ENCODE peak calls at places on chromosomes 11 and 22, in five cellular contexts. One of them, this sample, is unnamed.
A peak's percentile ranks its signal among the peaks of the same experiment; 100 is the strongest.

GRCh38 chr22:45421349-45422057 is 8.0 kb downstream of the RIBC2 start:
- DNase-seq in K562: no peak
- DNase-seq in HCT116: no peak
- DNase-seq in HepG2: no peak
- DNase-seq in GM12878: no peak
- DNase-seq in this sample: no peak

GRCh38 chr11:124872280-124872679 is 7.0 kb downstream of the ROBO3 start:
- DNase-seq in K562: no peak
- DNase-seq in HCT116: no peak
- DNase-seq in HepG2: no peak
- DNase-seq in GM12878: no peak
- DNase-seq in this sample: no peak

GRCh38 chr22:19103881-19104821 is 18.1 kb downstream of the DGCR2 start:
- DNase-seq in K562: no peak
- DNase-seq in HCT116: no peak
- DNase-seq in HepG2: no peak
- DNase-seq in GM12878: no peak
- DNase-seq in this sample: no peak

GRCh38 chr11:74453373-74453975 is 13.9 kb downstream of the KCNE3 start:
- DNase-seq in K562: peak; percentile 82
- DNase-seq in HCT116: peak; percentile 65
- DNase-seq in HepG2: peak; percentile 48
- DNase-seq in GM12878: peak; percentile 9
- DNase-seq in this sample: peak; percentile 79

GRCh38 chr11:27058456-27058855 is 17.8 kb downstream of the BBOX1 start:
- DNase-seq in K562: no peak
- DNase-seq in HCT116: no peak
- DNase-seq in HepG2: no peak
- DNase-seq in GM12878: no peak
- DNase-seq in this sample: no peak

GRCh38 chr11:60972182-60973030 is 926 bp downstream of the CD6 start:
- DNase-seq in K562: no peak
- DNase-seq in HCT116: no peak
- DNase-seq in HepG2: no peak
- DNase-seq in GM12878: no peak
- DNase-seq in this sample: no peak

GRCh38 chr11:123302751-123303195 is 107.7 kb upstream of the CLMP start:
- DNase-seq in K562: no peak
- DNase-seq in HCT116: no peak
- DNase-seq in HepG2: no peak
- DNase-seq in GM12878: peak; percentile 79
- DNase-seq in this sample: no peak

GRCh38 chr11:119380816-119381185 is 689 bp downstream of the USP2 start:
- DNase-seq in K562: peak; percentile 57
- DNase-seq in HCT116: no peak
- DNase-seq in HepG2: peak; percentile 47
- DNase-seq in GM12878: no peak
- DNase-seq in this sample: no peak

GRCh38 chr11:33643167-33643817 is 57.3 kb downstream of the C11orf91 start:
- DNase-seq in K562: no peak
- DNase-seq in HCT116: no peak
- DNase-seq in HepG2: no peak
- DNase-seq in GM12878: no peak
- DNase-seq in this sample: no peak

GRCh38 chr11:8011981-8012444 is 24.9 kb downstream of the EIF3F start:
- DNase-seq in K562: no peak
- DNase-seq in HCT116: no peak
- DNase-seq in HepG2: no peak
- DNase-seq in GM12878: no peak
- DNase-seq in this sample: no peak

GRCh38 chr11:115111066-115111465 is 393.1 kb downstream of the CADM1 start:
- DNase-seq in K562: no peak
- DNase-seq in HCT116: no peak
- DNase-seq in HepG2: no peak
- DNase-seq in GM12878: no peak
- DNase-seq in this sample: no peak

GRCh38 chr11:26319906-26320305 is 12.0 kb upstream of the ANO3 start:
- DNase-seq in K562: no peak
- DNase-seq in HCT116: no peak
- DNase-seq in HepG2: no peak
- DNase-seq in GM12878: no peak
- DNase-seq in this sample: no peak

GRCh38 chr11:33976351-33977199 is 75.0 kb upstream of the CAPRIN1 start:
- DNase-seq in K562: no peak
- DNase-seq in HCT116: no peak
- DNase-seq in HepG2: no peak
- DNase-seq in GM12878: no peak
- DNase-seq in this sample: no peak

GRCh38 chr22:38973289-38974169 is 8.6 kb upstream of the APOBEC3B start:
- DNase-seq in K562: peak; percentile 61
- DNase-seq in HCT116: no peak
- DNase-seq in HepG2: peak; percentile 42
- DNase-seq in GM12878: no peak
- DNase-seq in this sample: peak; percentile 41

GRCh38 chr11:59204736-59205135 is 8.0 kb downstream of the MPEG1 start:
- DNase-seq in K562: no peak
- DNase-seq in HCT116: no peak
- DNase-seq in HepG2: no peak
- DNase-seq in GM12878: no peak
- DNase-seq in this sample: no peak

GRCh38 chr22:43275545-43275981 is 67.6 kb downstream of the SCUBE1 start:
- DNase-seq in K562: peak; percentile 63
- DNase-seq in HCT116: peak; percentile 56
- DNase-seq in HepG2: peak; percentile 41
- DNase-seq in GM12878: no peak
- DNase-seq in this sample: no peak

GRCh38 chr22:17120281-17120680 is 879 bp downstream of the TMEM121B start:
- DNase-seq in K562: peak; percentile 74
- DNase-seq in HCT116: no peak
- DNase-seq in HepG2: no peak
- DNase-seq in GM12878: no peak
- DNase-seq in this sample: peak; percentile 27

GRCh38 chr11:107006076-107006833 is 12.0 kb downstream of the GUCY1A2 start:
- DNase-seq in K562: no peak
- DNase-seq in HCT116: no peak
- DNase-seq in HepG2: no peak
- DNase-seq in GM12878: no peak
- DNase-seq in this sample: no peak

GRCh38 chr22:28920757-28921584 is 37.6 kb downstream of the ZNRF3 start:
- DNase-seq in K562: no peak
- DNase-seq in HCT116: no peak
- DNase-seq in HepG2: peak; percentile 97
- DNase-seq in GM12878: peak; percentile 52
- DNase-seq in this sample: no peak
- TF ChIP-seq CEBPB in K562: no peak
- TF ChIP-seq CEBPB in HCT116: no peak
- TF ChIP-seq CEBPB in HepG2: no peak
- TF ChIP-seq CEBPB in GM12878: no peak
- TF ChIP-seq CEBPB in this sample: no peak

DNA sequence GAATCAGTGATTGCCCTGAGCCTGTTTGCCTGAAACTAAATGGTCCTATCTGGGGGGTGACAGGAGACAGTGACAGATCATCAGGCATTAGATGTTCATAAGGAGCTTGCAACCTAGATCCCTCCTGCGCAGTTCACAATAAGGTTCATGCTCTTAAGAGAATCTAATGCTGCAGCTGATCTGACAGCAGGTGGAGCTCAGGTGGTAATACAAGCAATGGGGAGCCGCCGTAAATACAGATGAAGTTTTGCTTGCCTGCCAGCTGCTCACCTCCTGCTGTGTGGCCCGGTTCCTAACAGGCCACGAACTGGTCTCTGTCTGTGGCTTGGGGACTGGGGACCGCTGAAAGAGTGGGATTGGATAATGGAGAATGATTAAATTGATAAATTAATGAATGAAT is 14.0 kb downstream of the NOX4 start:
- DNase-seq in K562: no peak
- DNase-seq in HCT116: peak; percentile 12
- DNase-seq in HepG2: peak; percentile 4
- DNase-seq in GM12878: no peak
- DNase-seq in this sample: no peak
- TF ChIP-seq REST in K562: no peak
- TF ChIP-seq REST in HCT116: no peak
- TF ChIP-seq REST in HepG2: no peak
- TF ChIP-seq REST in GM12878: no peak
- TF ChIP-seq REST in this sample: no peak

GRCh38 chr22:49330421-49331222 is 497.1 kb downstream of the BRD1 start:
- DNase-seq in K562: no peak
- DNase-seq in HCT116: no peak
- DNase-seq in HepG2: no peak
- DNase-seq in GM12878: no peak
- DNase-seq in this sample: no peak

GRCh38 chr22:49328076-49328475 is 499.6 kb downstream of the BRD1 start:
- DNase-seq in K562: no peak
- DNase-seq in HCT116: no peak
- DNase-seq in HepG2: no peak
- DNase-seq in GM12878: no peak
- DNase-seq in this sample: no peak

GRCh38 chr22:49327411-49327810 is 500.3 kb downstream of the BRD1 start:
- DNase-seq in K562: no peak
- DNase-seq in HCT116: no peak
- DNase-seq in HepG2: no peak
- DNase-seq in GM12878: no peak
- DNase-seq in this sample: no peak

GRCh38 chr22:49329636-49330035 is 498.0 kb downstream of the BRD1 start:
- DNase-seq in K562: no peak
- DNase-seq in HCT116: no peak
- DNase-seq in HepG2: no peak
- DNase-seq in GM12878: no peak
- DNase-seq in this sample: no peak

DNA sequence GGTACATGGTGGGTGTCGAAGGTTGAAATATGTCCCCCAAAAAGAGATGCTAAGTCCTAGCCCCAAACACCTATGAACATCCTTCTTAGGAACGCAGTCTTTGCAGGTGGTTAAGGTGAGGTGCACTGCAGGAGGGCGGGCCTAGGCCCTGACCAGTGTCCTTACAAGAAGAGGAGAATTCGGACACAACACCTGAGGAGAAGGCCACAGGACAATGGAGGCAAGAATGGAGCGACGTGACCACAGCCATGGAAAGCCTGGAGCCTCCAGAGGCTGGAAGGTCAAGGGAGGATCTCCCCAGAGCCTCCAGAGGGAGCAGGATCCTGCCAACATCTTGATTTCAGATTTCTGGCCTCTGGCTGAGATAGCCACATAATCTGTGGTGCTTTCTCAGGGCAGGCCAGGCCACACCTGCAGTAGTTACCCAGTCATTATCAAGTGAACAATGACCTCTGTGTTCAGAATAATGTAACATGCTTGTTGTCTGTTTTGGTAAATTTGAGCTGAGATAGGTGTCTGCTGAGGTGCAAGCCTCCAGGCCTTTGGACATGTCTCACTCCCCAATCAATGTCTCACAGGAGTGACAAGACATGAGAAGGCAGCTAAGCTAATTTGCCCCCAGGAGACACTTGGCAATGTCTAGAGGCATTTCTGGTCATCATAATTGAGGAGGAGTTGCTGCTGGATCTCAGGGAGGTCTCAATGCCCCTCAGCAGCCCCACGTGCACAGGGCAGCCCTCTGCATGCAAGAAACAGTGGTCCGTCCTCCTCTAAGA is 498.9 kb downstream of the BRD1 start:
- DNase-seq in K562: no peak
- DNase-seq in HCT116: no peak
- DNase-seq in HepG2: no peak
- DNase-seq in GM12878: no peak
- DNase-seq in this sample: no peak
- TF ChIP-seq CEBPB in K562: no peak
- TF ChIP-seq CEBPB in HCT116: no peak
- TF ChIP-seq CEBPB in HepG2: no peak
- TF ChIP-seq CEBPB in GM12878: no peak
- TF ChIP-seq CEBPB in this sample: no peak

GRCh38 chr22:47210112-47210657 is 447.7 kb downstream of the TBC1D22A start:
- DNase-seq in K562: no peak
- DNase-seq in HCT116: no peak
- DNase-seq in HepG2: no peak
- DNase-seq in GM12878: no peak
- DNase-seq in this sample: no peak
- TF ChIP-seq REST in K562: no peak
- TF ChIP-seq REST in HCT116: no peak
- TF ChIP-seq REST in HepG2: no peak
- TF ChIP-seq REST in GM12878: no peak
- TF ChIP-seq REST in this sample: no peak

GRCh38 chr11:84947970-84948600 is 679.1 kb downstream of the DLG2 start:
- DNase-seq in K562: no peak
- DNase-seq in HCT116: no peak
- DNase-seq in HepG2: no peak
- DNase-seq in GM12878: no peak
- DNase-seq in this sample: no peak
- TF ChIP-seq CEBPB in K562: no peak
- TF ChIP-seq CEBPB in HCT116: peak; percentile 47
- TF ChIP-seq CEBPB in HepG2: peak; percentile 77
- TF ChIP-seq CEBPB in GM12878: no peak
- TF ChIP-seq CEBPB in this sample: no peak

GRCh38 chr11:64923944-64924909 is at the start of gene PPP2R5B:
- DNase-seq in K562: peak; percentile 94
- DNase-seq in HCT116: peak; percentile 85
- DNase-seq in HepG2: peak; percentile 85
- DNase-seq in GM12878: peak; percentile 44
- DNase-seq in this sample: peak; percentile 99
- TF ChIP-seq REST in K562: peak; percentile 46
- TF ChIP-seq REST in HCT116: no peak
- TF ChIP-seq REST in HepG2: no peak
- TF ChIP-seq REST in GM12878: no peak
- TF ChIP-seq REST in this sample: no peak

GRCh38 chr11:9600651-9601040 is 27.2 kb downstream of the WEE1 start:
- DNase-seq in K562: no peak
- DNase-seq in HCT116: peak; percentile 35
- DNase-seq in HepG2: no peak
- DNase-seq in GM12878: peak; percentile 63
- DNase-seq in this sample: no peak
- TF ChIP-seq CEBPB in K562: no peak
- TF ChIP-seq CEBPB in HCT116: no peak
- TF ChIP-seq CEBPB in HepG2: no peak
- TF ChIP-seq CEBPB in GM12878: no peak
- TF ChIP-seq CEBPB in this sample: no peak

DNA sequence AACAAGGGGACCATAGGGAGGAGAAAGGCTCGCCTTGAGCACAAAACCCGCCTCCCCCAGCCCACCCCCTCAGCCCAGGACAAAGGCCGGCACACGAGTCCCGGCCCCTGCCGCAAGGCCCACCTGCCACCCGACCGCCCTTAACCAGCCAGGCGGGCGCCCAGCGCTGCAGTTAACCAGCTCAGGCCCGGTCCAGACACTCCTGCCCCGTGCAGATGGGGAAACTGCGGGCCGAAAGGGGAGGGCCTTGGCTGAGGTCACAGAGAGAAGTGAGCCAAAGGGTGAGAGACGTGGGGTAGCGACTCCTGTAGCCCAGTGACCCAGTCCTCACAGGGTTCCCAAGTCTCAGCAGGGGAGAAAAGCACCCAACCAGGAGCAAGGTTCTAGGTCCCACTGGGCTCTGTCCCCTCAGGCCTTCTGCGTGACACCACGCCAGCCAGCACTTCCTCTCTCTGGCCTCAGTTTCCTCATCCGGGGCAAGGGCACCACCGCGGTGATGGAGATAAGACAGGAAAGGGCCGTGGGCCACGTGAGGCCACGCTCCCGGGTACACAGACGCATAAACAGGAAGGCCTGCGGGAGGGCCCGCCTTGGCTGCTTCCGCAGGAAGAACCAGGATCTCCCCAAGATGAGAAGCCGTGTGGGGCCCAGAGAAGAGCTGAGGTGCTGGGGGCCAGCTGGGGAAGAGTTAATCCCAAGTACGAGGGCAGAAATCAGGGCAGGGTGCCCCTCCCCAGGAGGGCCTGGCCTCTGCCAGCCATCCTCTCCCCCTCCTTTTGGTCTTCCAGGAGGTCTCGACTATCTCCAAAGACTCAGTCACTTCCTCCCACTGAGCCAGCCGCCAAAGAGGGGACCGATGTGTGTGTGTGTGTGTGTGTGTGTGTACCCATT is 1.8 kb downstream of the MFNG start:
- DNase-seq in K562: no peak
- DNase-seq in HCT116: no peak
- DNase-seq in HepG2: no peak
- DNase-seq in GM12878: peak; percentile 75
- DNase-seq in this sample: no peak
- TF ChIP-seq REST in K562: no peak
- TF ChIP-seq REST in HCT116: no peak
- TF ChIP-seq REST in HepG2: no peak
- TF ChIP-seq REST in GM12878: peak; percentile 11
- TF ChIP-seq REST in this sample: no peak

This sample was measured in A549.